ENCODE peak calls at places on chromosome 17, in four cellular contexts. One of them, this sample, is unnamed.

GRCh38 chr17:1736348-1737281 is 6.1 kb upstream of the SERPINF2 start:
- DNase-seq in omental fat pad: peak
- DNase-seq in AG09319: no peak
- DNase-seq in pancreas: no peak
- DNase-seq in this sample: peak

GRCh38 chr17:44522883-44523671 is 19.9 kb upstream of the GPATCH8 start:
- DNase-seq in AG09319: no peak
- DNase-seq in omental fat pad: peak
- DNase-seq in pancreas: peak
- DNase-seq in this sample: peak

GRCh38 chr17:74332017-74332650 is 6.1 kb downstream of the KIF19 start:
- DNase-seq in AG09319: no peak
- DNase-seq in pancreas: no peak
- DNase-seq in omental fat pad: no peak
- DNase-seq in this sample: no peak

GRCh38 chr17:77772899-77773358 is 185.6 kb upstream of the TNRC6C start:
- DNase-seq in pancreas: no peak
- DNase-seq in AG09319: no peak
- DNase-seq in omental fat pad: no peak
- DNase-seq in this sample: no peak

GRCh38 chr17:9110501-9110900 is 89.2 kb downstream of the NTN1 start:
- DNase-seq in pancreas: no peak
- DNase-seq in AG09319: no peak
- DNase-seq in omental fat pad: no peak
- DNase-seq in this sample: no peak

GRCh38 chr17:80777274-80777673 is 214.4 kb upstream of the CHMP6 start:
- DNase-seq in omental fat pad: no peak
- DNase-seq in AG09319: no peak
- DNase-seq in pancreas: no peak
- DNase-seq in this sample: no peak

GRCh38 chr17:9258115-9259020 is 237.1 kb downstream of the NTN1 start:
- DNase-seq in omental fat pad: no peak
- DNase-seq in pancreas: no peak
- DNase-seq in AG09319: no peak
- DNase-seq in this sample: no peak

GRCh38 chr17:48724241-48725004 is 1.4 kb downstream of the PRAC2 start:
- DNase-seq in AG09319: peak
- DNase-seq in pancreas: peak
- DNase-seq in omental fat pad: peak
- DNase-seq in this sample: peak

GRCh38 chr17:32258383-32259121 is 7.1 kb upstream of the RHBDL3 start:
- DNase-seq in AG09319: no peak
- DNase-seq in pancreas: no peak
- DNase-seq in omental fat pad: no peak
- DNase-seq in this sample: no peak

DNA sequence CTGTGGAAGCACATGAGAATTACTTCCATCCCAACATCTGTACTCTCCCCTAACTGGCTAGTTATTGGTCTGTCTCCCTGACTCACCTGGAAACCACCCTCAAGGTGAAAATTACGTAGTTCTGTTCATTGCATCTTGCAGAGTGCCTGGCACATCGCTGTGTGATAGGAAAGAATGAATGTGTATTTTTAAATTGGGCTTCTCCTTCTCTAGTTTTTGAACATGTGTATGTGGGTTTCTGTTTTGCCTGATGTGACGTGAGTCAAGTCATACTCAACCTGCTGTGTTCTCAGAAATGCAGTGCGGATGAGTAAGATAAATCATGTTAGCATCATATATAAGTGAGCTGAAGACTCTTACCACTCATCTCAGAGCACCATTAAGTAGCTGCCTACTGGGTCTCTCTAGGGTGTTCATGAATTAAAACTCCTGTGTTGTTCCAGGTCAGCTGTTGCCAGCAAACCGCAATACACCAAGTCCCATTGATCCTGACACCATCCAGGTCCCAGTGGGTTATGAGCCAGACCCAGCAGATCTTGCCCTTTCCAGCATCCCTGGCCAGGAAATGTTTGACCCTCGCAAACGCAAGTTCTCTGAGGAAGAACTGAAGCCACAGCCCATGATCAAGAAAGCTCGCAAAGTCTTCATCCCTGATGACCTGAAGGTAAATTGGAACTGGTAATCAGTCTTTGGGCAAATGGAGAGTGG is 50.2 kb downstream of the HLF start:
- DNase-seq in pancreas: no peak
- DNase-seq in AG09319: no peak
- DNase-seq in omental fat pad: no peak
- DNase-seq in this sample: no peak
- TF ChIP-seq CTCF in pancreas: no peak
- TF ChIP-seq CTCF in AG09319: no peak
- TF ChIP-seq CTCF in omental fat pad: no peak
- TF ChIP-seq CTCF in this sample: no peak

GRCh38 chr17:27670791-27671590 is 40.0 kb downstream of the LGALS9 start:
- DNase-seq in pancreas: no peak
- DNase-seq in omental fat pad: no peak
- DNase-seq in AG09319: no peak
- DNase-seq in this sample: no peak
- TF ChIP-seq CTCF in pancreas: no peak
- TF ChIP-seq CTCF in omental fat pad: no peak
- TF ChIP-seq CTCF in AG09319: no peak
- TF ChIP-seq CTCF in this sample: no peak

DNA sequence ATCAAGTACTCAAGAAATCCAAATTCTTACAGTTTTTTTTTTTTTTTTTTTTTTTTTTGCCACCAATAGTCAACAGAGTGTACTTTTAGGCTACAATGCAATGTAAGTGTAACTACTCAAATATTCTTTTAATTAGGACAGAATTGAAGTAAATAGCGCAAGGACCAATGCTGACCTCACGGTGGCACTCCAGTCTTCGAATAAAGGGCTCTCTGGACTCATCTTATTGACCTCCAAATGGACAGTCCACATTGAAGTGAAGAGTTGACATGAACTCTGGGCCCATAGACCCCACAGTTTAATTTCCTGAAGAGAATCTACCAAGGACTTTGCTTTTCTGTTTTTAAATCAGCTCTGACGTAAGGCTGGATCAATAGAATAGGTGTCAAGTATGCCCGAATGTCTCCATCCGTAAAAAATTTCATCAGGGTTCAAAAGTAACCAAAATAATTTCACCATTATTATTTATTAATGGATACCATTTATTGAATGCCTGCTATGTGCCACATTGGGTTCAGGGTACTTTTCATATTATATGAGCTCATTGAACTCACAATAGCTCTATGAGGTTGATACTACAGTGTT is 7.3 kb upstream of the DDX52 start:
- DNase-seq in pancreas: no peak
- DNase-seq in omental fat pad: no peak
- DNase-seq in AG09319: peak
- DNase-seq in this sample: peak
- TF ChIP-seq CTCF in pancreas: peak
- TF ChIP-seq CTCF in omental fat pad: no peak
- TF ChIP-seq CTCF in AG09319: peak
- TF ChIP-seq CTCF in this sample: peak

DNA sequence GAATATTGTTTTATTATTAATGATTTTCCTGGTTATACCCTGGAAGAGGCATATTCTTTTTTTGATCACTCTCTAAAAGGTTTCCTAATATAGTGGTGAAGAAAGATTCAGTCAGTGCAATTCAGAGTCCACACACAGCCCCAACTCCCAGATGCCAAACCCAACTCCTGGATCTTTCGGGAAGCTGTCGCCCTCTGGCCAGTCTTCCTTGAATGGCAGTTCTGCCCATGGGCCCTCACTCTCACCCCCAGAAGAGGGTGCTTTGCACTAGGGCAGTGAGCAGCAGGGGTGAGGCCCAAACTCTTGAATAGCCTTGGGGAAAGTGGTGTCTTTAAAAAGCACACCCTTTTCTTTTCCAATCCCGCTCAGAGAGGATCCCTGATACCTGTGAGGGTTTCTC is 11.0 kb downstream of the KRT32 start:
- DNase-seq in AG09319: no peak
- DNase-seq in pancreas: no peak
- DNase-seq in omental fat pad: no peak
- DNase-seq in this sample: peak
- TF ChIP-seq CTCF in AG09319: no peak
- TF ChIP-seq CTCF in pancreas: no peak
- TF ChIP-seq CTCF in omental fat pad: no peak
- TF ChIP-seq CTCF in this sample: no peak

This sample was measured in MCF 10A.